ENCODE peak calls at places on chromosome 9, in five cellular contexts. D is HepG2, Z is SK-N-SH, S is kidney, K is adrenal gland. B is an unnamed sample. For H3K4me1, the result is how much of the 10 kb centered on the place peaks cover.

GRCh38 chr9:129094387-129095169 is 13.7 kb downstream of the DOLPP1 start:
- DNase-seq in D (no peak), Z (no peak), S (no peak), K (peak), B (peak)

GRCh38 chr9:71780953-71781352 is 12.6 kb upstream of the CEMIP2 start:
- DNase-seq in D (no peak), Z (no peak), S (no peak), K (no peak), B (no peak)

GRCh38 chr9:128125575-128126354 is 1.8 kb downstream of the PTGES2 start:
- DNase-seq in D (no peak), Z (no peak), S (peak), K (peak), B (no peak)

GRCh38 chr9:121498487-121499176 is 1.0 kb downstream of the GGTA1 start:
- DNase-seq in D (no peak), Z (peak), S (no peak), K (peak), B (no peak)

GRCh38 chr9:91038483-91039124 is 237.0 kb downstream of the SYK start:
- DNase-seq in D (no peak), Z (no peak), S (peak), K (no peak), B (no peak)

GRCh38 chr9:86337469-86338107 is 16.6 kb downstream of the TUT7 start:
- DNase-seq in D (no peak), Z (no peak), S (no peak), K (no peak), B (no peak)

GRCh38 chr9:93648181-93648580 is 71.8 kb downstream of the PHF2 start:
- DNase-seq in D (no peak), Z (no peak), S (no peak), K (no peak), B (no peak)

GRCh38 chr9:5357431-5358105 is 17.9 kb upstream of the RLN1 start:
- DNase-seq in D (no peak), Z (no peak), S (no peak), K (no peak), B (no peak)

GRCh38 chr9:125847735-125848134 is 100.6 kb downstream of the PBX3 start:
- DNase-seq in D (no peak), Z (no peak), S (no peak), K (no peak), B (no peak)

GRCh38 chr9:7216004-7216821 is 458.4 kb downstream of the KDM4C start:
- DNase-seq in D (peak), Z (no peak), S (no peak), K (no peak), B (no peak)

GRCh38 chr9:107251756-107252322 is 31.2 kb upstream of the RAD23B start:
- DNase-seq in D (peak), Z (peak), S (no peak), K (peak), B (peak)

GRCh38 chr9:29213374-29214161 is 1640.3 kb upstream of the C9orf72 start:
- DNase-seq in D (no peak), Z (peak), S (no peak), K (no peak), B (peak)

GRCh38 chr9:91219557-91219956 is 142.2 kb downstream of the AUH start:
- DNase-seq in D (no peak), Z (no peak), S (no peak), K (no peak), B (no peak)

GRCh38 chr9:90774682-90775081 is 26.9 kb upstream of the SYK start:
- DNase-seq in D (no peak), Z (no peak), S (no peak), K (no peak), B (no peak)

GRCh38 chr9:113909421-113909820 is 33.3 kb downstream of the ZNF618 start:
- DNase-seq in D (no peak), Z (no peak), S (no peak), K (no peak), B (no peak)

GRCh38 chr9:115633099-115633498 is 515.1 kb upstream of the TNC start:
- DNase-seq in D (no peak), Z (no peak), S (no peak), K (no peak), B (no peak)

GRCh38 chr9:112332977-112333638 is at the start of gene PTBP3:
- DNase-seq in D (peak), Z (peak), S (peak), K (peak), B (peak)

GRCh38 chr9:126965541-126966428 is 51.2 kb downstream of the RALGPS1 start:
- DNase-seq in D (peak), Z (peak), S (no peak), K (peak), B (no peak)

GRCh38 chr9:100064872-100065581 is 33.8 kb downstream of the ERP44 start:
- DNase-seq in D (no peak), Z (no peak), S (no peak), K (no peak), B (no peak)
- H3K4me1 ChIP-seq in D (under half), Z (under half), S (under half), K (under half), B (under half)

DNA sequence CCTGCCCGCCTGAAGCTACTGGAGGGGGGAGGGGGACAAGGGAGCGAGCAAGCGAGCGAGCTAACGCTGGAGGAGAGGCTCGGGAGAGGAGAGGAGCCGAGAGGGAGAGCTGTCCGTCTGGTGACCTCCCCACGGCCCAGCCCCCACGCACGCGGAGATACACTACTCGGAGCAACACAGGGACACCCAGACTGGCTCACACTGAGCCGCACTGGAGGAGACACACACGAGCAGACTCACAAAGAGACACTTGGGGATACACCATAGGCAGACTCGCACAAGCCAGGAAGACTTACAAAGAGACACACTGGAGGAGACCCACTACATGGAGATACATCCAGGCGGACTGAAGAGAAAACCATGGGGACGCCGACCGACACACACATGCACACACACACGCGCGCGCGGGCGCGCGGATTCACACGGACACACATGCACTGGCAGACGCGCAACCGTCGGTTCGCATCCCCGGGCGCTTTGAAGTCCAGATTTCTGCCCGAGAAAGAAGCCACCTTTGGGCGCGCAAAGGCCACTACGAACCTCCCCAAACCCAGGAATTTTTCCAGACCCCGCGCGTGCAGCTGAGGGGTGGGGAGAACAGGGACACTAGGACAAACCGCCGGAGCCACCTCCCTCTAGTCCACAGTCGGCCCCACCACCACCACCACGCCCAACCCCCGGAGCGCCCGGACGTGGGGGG is 703 bp downstream of the CNTFR start:
- DNase-seq in D (no peak), Z (peak), S (no peak), K (no peak), B (no peak)
- H3K4me1 ChIP-seq in D (under half), Z (half or more), S (under half), K (under half), B (under half)

GRCh38 chr9:123113185-123113584 is 79.7 kb downstream of the GPR21 start:
- DNase-seq in D (no peak), Z (peak), S (no peak), K (no peak), B (no peak)
- H3K4me1 ChIP-seq in D (under half), Z (under half), S (under half), K (under half), B (under half)

GRCh38 chr9:124756011-124756410 is 15.1 kb downstream of the NR6A1 start:
- DNase-seq in D (no peak), Z (no peak), S (no peak), K (no peak), B (no peak)
- H3K4me1 ChIP-seq in D (half or more), Z (under half), S (under half), K (under half), B (under half)